ENCODE peak calls at places on chromosomes 2 and 18, in five cellular contexts. One of them, this sample, is unnamed.

GRCh38 chr2:98870516-98871158 is 65.4 kb downstream of the CRACDL start:
- DNase-seq in H1: no peak
- DNase-seq in trophoblast cell: no peak
- DNase-seq in neuronal stem cell: no peak
- DNase-seq in mesenchymal stem cell: no peak
- DNase-seq in this sample: no peak

GRCh38 chr2:54629914-54630609 is 93.4 kb upstream of the EML6 start:
- DNase-seq in H1: no peak
- DNase-seq in neuronal stem cell: no peak
- DNase-seq in mesenchymal stem cell: peak
- DNase-seq in trophoblast cell: peak
- DNase-seq in this sample: peak

GRCh38 chr2:218028189-218028495 is 25.3 kb upstream of the TNS1 start:
- DNase-seq in neuronal stem cell: no peak
- DNase-seq in mesenchymal stem cell: no peak
- DNase-seq in H1: no peak
- DNase-seq in trophoblast cell: no peak
- DNase-seq in this sample: no peak

GRCh38 chr2:181984814-181985631 is 630 bp upstream of the PPP1R1C start:
- DNase-seq in H1: no peak
- DNase-seq in trophoblast cell: no peak
- DNase-seq in mesenchymal stem cell: no peak
- DNase-seq in neuronal stem cell: no peak
- DNase-seq in this sample: peak

GRCh38 chr2:175156534-175156933 is 11.5 kb downstream of the ATF2 start:
- DNase-seq in trophoblast cell: no peak
- DNase-seq in mesenchymal stem cell: peak
- DNase-seq in H1: no peak
- DNase-seq in neuronal stem cell: no peak
- DNase-seq in this sample: no peak

GRCh38 chr2:192035731-192036442 is 158.8 kb downstream of the TMEFF2 start:
- DNase-seq in neuronal stem cell: no peak
- DNase-seq in H1: no peak
- DNase-seq in trophoblast cell: peak
- DNase-seq in mesenchymal stem cell: peak
- DNase-seq in this sample: peak

GRCh38 chr18:24009651-24010333 is 4.8 kb upstream of the TTC39C start:
- DNase-seq in mesenchymal stem cell: no peak
- DNase-seq in H1: no peak
- DNase-seq in neuronal stem cell: no peak
- DNase-seq in trophoblast cell: no peak
- DNase-seq in this sample: no peak

GRCh38 chr2:96763511-96764252 is 3.0 kb downstream of the CNNM4 start:
- DNase-seq in mesenchymal stem cell: peak
- DNase-seq in neuronal stem cell: no peak
- DNase-seq in trophoblast cell: peak
- DNase-seq in H1: peak
- DNase-seq in this sample: no peak

GRCh38 chr2:205679410-205680009 is 2.8 kb upstream of the NRP2 start:
- DNase-seq in neuronal stem cell: no peak
- DNase-seq in H1: no peak
- DNase-seq in mesenchymal stem cell: no peak
- DNase-seq in trophoblast cell: peak
- DNase-seq in this sample: no peak

GRCh38 chr2:38572167-38572566 is 30.6 kb downstream of the HNRNPLL start:
- DNase-seq in mesenchymal stem cell: peak
- DNase-seq in trophoblast cell: peak
- DNase-seq in H1: no peak
- DNase-seq in neuronal stem cell: no peak
- DNase-seq in this sample: peak

GRCh38 chr2:38274286-38275276 is 102.5 kb downstream of the ATL2 start:
- DNase-seq in mesenchymal stem cell: peak
- DNase-seq in H1: no peak
- DNase-seq in neuronal stem cell: peak
- DNase-seq in trophoblast cell: peak
- DNase-seq in this sample: peak

GRCh38 chr2:234165421-234165820 is 114.9 kb downstream of the SPP2 start:
- DNase-seq in neuronal stem cell: no peak
- DNase-seq in trophoblast cell: peak
- DNase-seq in H1: no peak
- DNase-seq in mesenchymal stem cell: peak
- DNase-seq in this sample: peak

GRCh38 chr2:886072-887022 is 64.3 kb upstream of the SNTG2 start:
- DNase-seq in H1: peak
- DNase-seq in trophoblast cell: no peak
- DNase-seq in mesenchymal stem cell: no peak
- DNase-seq in neuronal stem cell: no peak
- DNase-seq in this sample: no peak

GRCh38 chr18:2564373-2564772 is 6.9 kb downstream of the METTL4 start:
- DNase-seq in mesenchymal stem cell: no peak
- DNase-seq in neuronal stem cell: no peak
- DNase-seq in trophoblast cell: no peak
- DNase-seq in H1: no peak
- DNase-seq in this sample: no peak

GRCh38 chr2:197972017-197972416 is 167.6 kb downstream of the PLCL1 start:
- DNase-seq in mesenchymal stem cell: no peak
- DNase-seq in H1: no peak
- DNase-seq in trophoblast cell: no peak
- DNase-seq in neuronal stem cell: no peak
- DNase-seq in this sample: peak

GRCh38 chr18:28514699-28515098 is 337.8 kb upstream of the CDH2 start:
- DNase-seq in trophoblast cell: no peak
- DNase-seq in neuronal stem cell: no peak
- DNase-seq in H1: no peak
- DNase-seq in mesenchymal stem cell: no peak
- DNase-seq in this sample: no peak

GRCh38 chr2:219443016-219443696 is 8.5 kb downstream of the SPEG start:
- DNase-seq in neuronal stem cell: no peak
- DNase-seq in H1: no peak
- DNase-seq in trophoblast cell: no peak
- DNase-seq in mesenchymal stem cell: no peak
- DNase-seq in this sample: peak

GRCh38 chr2:152874955-152875354 is 156.5 kb downstream of the ARL6IP6 start:
- DNase-seq in H1: no peak
- DNase-seq in mesenchymal stem cell: no peak
- DNase-seq in neuronal stem cell: no peak
- DNase-seq in trophoblast cell: peak
- DNase-seq in this sample: no peak

GRCh38 chr2:206531996-206532543 is 88.7 kb downstream of the ADAM23 start:
- DNase-seq in mesenchymal stem cell: peak
- DNase-seq in H1: no peak
- DNase-seq in neuronal stem cell: no peak
- DNase-seq in trophoblast cell: no peak
- DNase-seq in this sample: peak

GRCh38 chr18:43893001-43893637 is 615.8 kb upstream of the SYT4 start:
- DNase-seq in neuronal stem cell: no peak
- DNase-seq in H1: no peak
- DNase-seq in trophoblast cell: no peak
- DNase-seq in mesenchymal stem cell: peak
- DNase-seq in this sample: peak

GRCh38 chr18:36415606-36416005 is 118.1 kb downstream of the FHOD3 start:
- DNase-seq in H1: no peak
- DNase-seq in trophoblast cell: no peak
- DNase-seq in neuronal stem cell: no peak
- DNase-seq in mesenchymal stem cell: no peak
- DNase-seq in this sample: no peak

GRCh38 chr2:25161055-25161781 is 7.2 kb downstream of the POMC start:
- DNase-seq in mesenchymal stem cell: no peak
- DNase-seq in neuronal stem cell: no peak
- DNase-seq in H1: peak
- DNase-seq in trophoblast cell: no peak
- DNase-seq in this sample: peak

GRCh38 chr2:1606421-1607235 is 137.7 kb downstream of the PXDN start:
- DNase-seq in trophoblast cell: no peak
- DNase-seq in H1: no peak
- DNase-seq in mesenchymal stem cell: peak
- DNase-seq in neuronal stem cell: no peak
- DNase-seq in this sample: peak

GRCh38 chr2:156435392-156435724 is 821 bp upstream of the GPD2 start:
- DNase-seq in neuronal stem cell: no peak
- DNase-seq in trophoblast cell: no peak
- DNase-seq in mesenchymal stem cell: no peak
- DNase-seq in H1: no peak
- DNase-seq in this sample: no peak

GRCh38 chr18:31185551-31185950 is 22.9 kb upstream of the DSC1 start:
- DNase-seq in H1: no peak
- DNase-seq in neuronal stem cell: no peak
- DNase-seq in trophoblast cell: no peak
- DNase-seq in mesenchymal stem cell: no peak
- DNase-seq in this sample: no peak

GRCh38 chr2:98118852-98119251 is 31.9 kb downstream of the VWA3B start:
- DNase-seq in mesenchymal stem cell: no peak
- DNase-seq in neuronal stem cell: no peak
- DNase-seq in H1: no peak
- DNase-seq in trophoblast cell: peak
- DNase-seq in this sample: no peak

GRCh38 chr2:74658516-74658915 is 4.5 kb downstream of the SEMA4F start:
- DNase-seq in H1: no peak
- DNase-seq in mesenchymal stem cell: peak
- DNase-seq in neuronal stem cell: no peak
- DNase-seq in trophoblast cell: no peak
- DNase-seq in this sample: peak

GRCh38 chr2:119223521-119224390 is at the start of gene STEAP3:
- DNase-seq in H1: peak
- DNase-seq in trophoblast cell: peak
- DNase-seq in mesenchymal stem cell: peak
- DNase-seq in neuronal stem cell: peak
- DNase-seq in this sample: peak

GRCh38 chr2:43224131-43224570 is 2.3 kb downstream of the ZFP36L2 start:
- DNase-seq in mesenchymal stem cell: peak
- DNase-seq in trophoblast cell: peak
- DNase-seq in H1: peak
- DNase-seq in neuronal stem cell: peak
- DNase-seq in this sample: peak

GRCh38 chr2:85183078-85183477 is 49.9 kb downstream of the TCF7L1 start:
- DNase-seq in neuronal stem cell: no peak
- DNase-seq in trophoblast cell: no peak
- DNase-seq in H1: no peak
- DNase-seq in mesenchymal stem cell: no peak
- DNase-seq in this sample: peak

GRCh38 chr2:85183481-85183880 is 50.3 kb downstream of the TCF7L1 start:
- DNase-seq in neuronal stem cell: no peak
- DNase-seq in H1: no peak
- DNase-seq in mesenchymal stem cell: no peak
- DNase-seq in trophoblast cell: no peak
- DNase-seq in this sample: peak

GRCh38 chr2:85180322-85181092 is 47.3 kb downstream of the TCF7L1 start:
- DNase-seq in trophoblast cell: no peak
- DNase-seq in H1: no peak
- DNase-seq in neuronal stem cell: no peak
- DNase-seq in mesenchymal stem cell: no peak
- DNase-seq in this sample: no peak

GRCh38 chr2:85181093-85181685 is 48.0 kb downstream of the TCF7L1 start:
- DNase-seq in neuronal stem cell: no peak
- DNase-seq in H1: no peak
- DNase-seq in mesenchymal stem cell: no peak
- DNase-seq in trophoblast cell: peak
- DNase-seq in this sample: no peak

GRCh38 chr2:85181844-85182456 is 48.8 kb downstream of the TCF7L1 start:
- DNase-seq in neuronal stem cell: no peak
- DNase-seq in trophoblast cell: peak
- DNase-seq in mesenchymal stem cell: no peak
- DNase-seq in H1: no peak
- DNase-seq in this sample: no peak
- H3K23ac ChIP-seq in neuronal stem cell: no peak
- H3K23ac ChIP-seq in trophoblast cell: no peak
- H3K23ac ChIP-seq in mesenchymal stem cell: no peak
- H3K23ac ChIP-seq in H1: no peak
- H3K23ac ChIP-seq in this sample: no peak

GRCh38 chr2:113185643-113186315 is 12.0 kb downstream of the PSD4 start:
- DNase-seq in neuronal stem cell: no peak
- DNase-seq in H1: no peak
- DNase-seq in mesenchymal stem cell: no peak
- DNase-seq in trophoblast cell: no peak
- DNase-seq in this sample: no peak
- H3K14ac ChIP-seq in neuronal stem cell: no peak
- H3K14ac ChIP-seq in H1: no peak
- H3K14ac ChIP-seq in mesenchymal stem cell: no peak
- H3K14ac ChIP-seq in trophoblast cell: peak
- H3K14ac ChIP-seq in this sample: no peak

GRCh38 chr2:203354966-203355365 is 26.8 kb downstream of the ABI2 start:
- DNase-seq in mesenchymal stem cell: no peak
- DNase-seq in H1: no peak
- DNase-seq in neuronal stem cell: no peak
- DNase-seq in trophoblast cell: no peak
- DNase-seq in this sample: no peak

GRCh38 chr2:203359450-203359849 is 31.3 kb downstream of the ABI2 start:
- DNase-seq in mesenchymal stem cell: no peak
- DNase-seq in trophoblast cell: no peak
- DNase-seq in H1: no peak
- DNase-seq in neuronal stem cell: no peak
- DNase-seq in this sample: no peak

GRCh38 chr2:203361922-203362321 is 33.7 kb downstream of the ABI2 start:
- DNase-seq in H1: no peak
- DNase-seq in mesenchymal stem cell: no peak
- DNase-seq in neuronal stem cell: no peak
- DNase-seq in trophoblast cell: no peak
- DNase-seq in this sample: peak

GRCh38 chr2:203366639-203367466 is 38.7 kb downstream of the ABI2 start:
- DNase-seq in mesenchymal stem cell: no peak
- DNase-seq in neuronal stem cell: no peak
- DNase-seq in trophoblast cell: no peak
- DNase-seq in H1: no peak
- DNase-seq in this sample: no peak

DNA sequence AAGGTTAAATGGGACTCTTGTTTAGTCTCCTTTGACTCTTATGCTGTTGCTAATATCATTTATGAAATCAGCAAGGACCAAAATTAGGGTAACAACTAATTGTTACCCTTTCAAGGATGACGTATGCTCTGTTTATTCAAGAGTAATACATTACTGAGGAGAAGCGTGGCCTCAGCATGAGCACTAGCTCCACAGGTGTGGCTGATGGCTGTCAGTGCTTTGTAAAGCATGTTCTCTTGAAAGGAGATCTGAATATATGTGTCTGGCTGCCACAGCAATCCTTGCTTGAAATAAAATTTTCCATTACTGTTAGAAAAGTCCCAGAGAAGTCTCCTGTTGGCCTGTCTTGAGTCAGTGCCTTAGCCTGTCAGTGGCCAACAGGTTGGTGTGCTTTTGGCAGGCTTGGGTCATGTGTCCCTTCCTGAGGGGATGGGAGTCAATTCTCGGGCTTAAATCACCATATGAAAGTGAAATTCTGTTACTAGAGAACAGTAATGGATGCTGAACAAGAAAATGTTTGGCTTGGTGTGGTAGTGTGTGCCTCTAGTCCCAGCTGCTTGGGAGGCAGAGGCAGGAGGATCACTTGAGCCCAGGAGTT is 32.7 kb downstream of the ABI2 start:
- DNase-seq in H1: no peak
- DNase-seq in mesenchymal stem cell: no peak
- DNase-seq in trophoblast cell: no peak
- DNase-seq in neuronal stem cell: no peak
- DNase-seq in this sample: peak
- H3K4me2 ChIP-seq in H1: no peak
- H3K4me2 ChIP-seq in mesenchymal stem cell: no peak
- H3K4me2 ChIP-seq in trophoblast cell: no peak
- H3K4me2 ChIP-seq in neuronal stem cell: no peak
- H3K4me2 ChIP-seq in this sample: no peak

GRCh38 chr2:10580170-10580539 is 109.6 kb downstream of the NOL10 start:
- DNase-seq in neuronal stem cell: no peak
- DNase-seq in H1: no peak
- DNase-seq in trophoblast cell: no peak
- DNase-seq in mesenchymal stem cell: no peak
- DNase-seq in this sample: no peak
- H3K23ac ChIP-seq in neuronal stem cell: no peak
- H3K23ac ChIP-seq in H1: no peak
- H3K23ac ChIP-seq in trophoblast cell: no peak
- H3K23ac ChIP-seq in mesenchymal stem cell: no peak
- H3K23ac ChIP-seq in this sample: no peak